ENCODE peak calls at places on chromosome 18, in ten cellular contexts. One of them, this sample, is unnamed.

GRCh38 chr18:27214831-27215230 is 29.7 kb upstream of the CHST9 start:
- DNase-seq in stimulated activated CD4-positive, alpha-beta T cell treated with anti-CD3 and anti-CD28 coated beads, Interleukin-1b, Interleukin-23, amount 100 ng/mL, for 4 hours: no peak
- DNase-seq in occipital lobe: no peak
- DNase-seq in COR-L47: no peak
- DNase-seq in central memory CD4-positive, alpha-beta T cell: no peak
- DNase-seq in psoas muscle: no peak
- DNase-seq in activated CD8-positive, alpha-beta memory T cell treated with anti-CD3 and anti-CD28 coated beads, Interleukin-2, amount 50 U/mL, for 4 hours: no peak
- DNase-seq in NCI-H1092: no peak
- DNase-seq in iPS DF 6.9: no peak
- DNase-seq in astrocyte of the spinal cord: no peak
- DNase-seq in this sample: no peak

GRCh38 chr18:25686960-25687520 is 335.1 kb upstream of the ZNF521 start:
- DNase-seq in stimulated activated CD4-positive, alpha-beta T cell treated with anti-CD3 and anti-CD28 coated beads, Interleukin-1b, Interleukin-23, amount 100 ng/mL, for 4 hours: no peak
- DNase-seq in occipital lobe: no peak
- DNase-seq in COR-L47: no peak
- DNase-seq in central memory CD4-positive, alpha-beta T cell: no peak
- DNase-seq in psoas muscle: no peak
- DNase-seq in activated CD8-positive, alpha-beta memory T cell treated with anti-CD3 and anti-CD28 coated beads, Interleukin-2, amount 50 U/mL, for 4 hours: no peak
- DNase-seq in NCI-H1092: no peak
- DNase-seq in iPS DF 6.9: no peak
- DNase-seq in astrocyte of the spinal cord: no peak
- DNase-seq in this sample: no peak

GRCh38 chr18:73118121-73118816 is 250.5 kb upstream of the NETO1 start:
- DNase-seq in stimulated activated CD4-positive, alpha-beta T cell treated with anti-CD3 and anti-CD28 coated beads, Interleukin-1b, Interleukin-23, amount 100 ng/mL, for 4 hours: no peak
- DNase-seq in occipital lobe: no peak
- DNase-seq in COR-L47: no peak
- DNase-seq in central memory CD4-positive, alpha-beta T cell: no peak
- DNase-seq in psoas muscle: no peak
- DNase-seq in activated CD8-positive, alpha-beta memory T cell treated with anti-CD3 and anti-CD28 coated beads, Interleukin-2, amount 50 U/mL, for 4 hours: no peak
- DNase-seq in NCI-H1092: no peak
- DNase-seq in iPS DF 6.9: no peak
- DNase-seq in astrocyte of the spinal cord: peak
- DNase-seq in this sample: no peak

GRCh38 chr18:54690198-54690597 is 99.2 kb downstream of the DYNAP start:
- DNase-seq in stimulated activated CD4-positive, alpha-beta T cell treated with anti-CD3 and anti-CD28 coated beads, Interleukin-1b, Interleukin-23, amount 100 ng/mL, for 4 hours: no peak
- DNase-seq in occipital lobe: no peak
- DNase-seq in COR-L47: no peak
- DNase-seq in central memory CD4-positive, alpha-beta T cell: no peak
- DNase-seq in psoas muscle: no peak
- DNase-seq in activated CD8-positive, alpha-beta memory T cell treated with anti-CD3 and anti-CD28 coated beads, Interleukin-2, amount 50 U/mL, for 4 hours: no peak
- DNase-seq in NCI-H1092: no peak
- DNase-seq in iPS DF 6.9: no peak
- DNase-seq in astrocyte of the spinal cord: peak
- DNase-seq in this sample: no peak

GRCh38 chr18:59002974-59003594 is 136.6 kb upstream of the SEC11C start:
- DNase-seq in stimulated activated CD4-positive, alpha-beta T cell treated with anti-CD3 and anti-CD28 coated beads, Interleukin-1b, Interleukin-23, amount 100 ng/mL, for 4 hours: no peak
- DNase-seq in occipital lobe: no peak
- DNase-seq in COR-L47: no peak
- DNase-seq in central memory CD4-positive, alpha-beta T cell: no peak
- DNase-seq in psoas muscle: no peak
- DNase-seq in activated CD8-positive, alpha-beta memory T cell treated with anti-CD3 and anti-CD28 coated beads, Interleukin-2, amount 50 U/mL, for 4 hours: no peak
- DNase-seq in NCI-H1092: no peak
- DNase-seq in iPS DF 6.9: no peak
- DNase-seq in astrocyte of the spinal cord: no peak
- DNase-seq in this sample: no peak

GRCh38 chr18:58178476-58178875 is 134.4 kb downstream of the NEDD4L start:
- DNase-seq in stimulated activated CD4-positive, alpha-beta T cell treated with anti-CD3 and anti-CD28 coated beads, Interleukin-1b, Interleukin-23, amount 100 ng/mL, for 4 hours: no peak
- DNase-seq in occipital lobe: no peak
- DNase-seq in COR-L47: no peak
- DNase-seq in central memory CD4-positive, alpha-beta T cell: no peak
- DNase-seq in psoas muscle: no peak
- DNase-seq in activated CD8-positive, alpha-beta memory T cell treated with anti-CD3 and anti-CD28 coated beads, Interleukin-2, amount 50 U/mL, for 4 hours: no peak
- DNase-seq in NCI-H1092: no peak
- DNase-seq in iPS DF 6.9: no peak
- DNase-seq in astrocyte of the spinal cord: no peak
- DNase-seq in this sample: no peak

GRCh38 chr18:35495821-35496368 is 1.9 kb downstream of the INO80C start:
- DNase-seq in stimulated activated CD4-positive, alpha-beta T cell treated with anti-CD3 and anti-CD28 coated beads, Interleukin-1b, Interleukin-23, amount 100 ng/mL, for 4 hours: no peak
- DNase-seq in occipital lobe: no peak
- DNase-seq in COR-L47: no peak
- DNase-seq in central memory CD4-positive, alpha-beta T cell: no peak
- DNase-seq in psoas muscle: no peak
- DNase-seq in activated CD8-positive, alpha-beta memory T cell treated with anti-CD3 and anti-CD28 coated beads, Interleukin-2, amount 50 U/mL, for 4 hours: no peak
- DNase-seq in NCI-H1092: no peak
- DNase-seq in iPS DF 6.9: no peak
- DNase-seq in astrocyte of the spinal cord: peak
- DNase-seq in this sample: no peak

GRCh38 chr18:77096936-77097886 is 35.4 kb downstream of the MBP start:
- DNase-seq in stimulated activated CD4-positive, alpha-beta T cell treated with anti-CD3 and anti-CD28 coated beads, Interleukin-1b, Interleukin-23, amount 100 ng/mL, for 4 hours: no peak
- DNase-seq in occipital lobe: no peak
- DNase-seq in COR-L47: peak
- DNase-seq in central memory CD4-positive, alpha-beta T cell: no peak
- DNase-seq in psoas muscle: no peak
- DNase-seq in activated CD8-positive, alpha-beta memory T cell treated with anti-CD3 and anti-CD28 coated beads, Interleukin-2, amount 50 U/mL, for 4 hours: no peak
- DNase-seq in NCI-H1092: peak
- DNase-seq in iPS DF 6.9: peak
- DNase-seq in astrocyte of the spinal cord: no peak
- DNase-seq in this sample: no peak

GRCh38 chr18:55228191-55228590 is 268.9 kb upstream of the CCDC68 start:
- DNase-seq in stimulated activated CD4-positive, alpha-beta T cell treated with anti-CD3 and anti-CD28 coated beads, Interleukin-1b, Interleukin-23, amount 100 ng/mL, for 4 hours: no peak
- DNase-seq in occipital lobe: no peak
- DNase-seq in COR-L47: no peak
- DNase-seq in central memory CD4-positive, alpha-beta T cell: no peak
- DNase-seq in psoas muscle: no peak
- DNase-seq in activated CD8-positive, alpha-beta memory T cell treated with anti-CD3 and anti-CD28 coated beads, Interleukin-2, amount 50 U/mL, for 4 hours: no peak
- DNase-seq in NCI-H1092: no peak
- DNase-seq in iPS DF 6.9: no peak
- DNase-seq in astrocyte of the spinal cord: peak
- DNase-seq in this sample: no peak

GRCh38 chr18:35671952-35672603 is 90.5 kb downstream of the GALNT1 start:
- DNase-seq in stimulated activated CD4-positive, alpha-beta T cell treated with anti-CD3 and anti-CD28 coated beads, Interleukin-1b, Interleukin-23, amount 100 ng/mL, for 4 hours: no peak
- DNase-seq in occipital lobe: no peak
- DNase-seq in COR-L47: no peak
- DNase-seq in central memory CD4-positive, alpha-beta T cell: no peak
- DNase-seq in psoas muscle: no peak
- DNase-seq in activated CD8-positive, alpha-beta memory T cell treated with anti-CD3 and anti-CD28 coated beads, Interleukin-2, amount 50 U/mL, for 4 hours: no peak
- DNase-seq in NCI-H1092: no peak
- DNase-seq in iPS DF 6.9: no peak
- DNase-seq in astrocyte of the spinal cord: peak
- DNase-seq in this sample: no peak

GRCh38 chr18:69082497-69082896 is 284.6 kb downstream of the CCDC102B start:
- DNase-seq in stimulated activated CD4-positive, alpha-beta T cell treated with anti-CD3 and anti-CD28 coated beads, Interleukin-1b, Interleukin-23, amount 100 ng/mL, for 4 hours: no peak
- DNase-seq in occipital lobe: no peak
- DNase-seq in COR-L47: no peak
- DNase-seq in central memory CD4-positive, alpha-beta T cell: no peak
- DNase-seq in psoas muscle: no peak
- DNase-seq in activated CD8-positive, alpha-beta memory T cell treated with anti-CD3 and anti-CD28 coated beads, Interleukin-2, amount 50 U/mL, for 4 hours: no peak
- DNase-seq in NCI-H1092: no peak
- DNase-seq in iPS DF 6.9: no peak
- DNase-seq in astrocyte of the spinal cord: no peak
- DNase-seq in this sample: no peak

GRCh38 chr18:45320724-45321123 is 294.6 kb upstream of the SLC14A2 start:
- DNase-seq in stimulated activated CD4-positive, alpha-beta T cell treated with anti-CD3 and anti-CD28 coated beads, Interleukin-1b, Interleukin-23, amount 100 ng/mL, for 4 hours: no peak
- DNase-seq in occipital lobe: no peak
- DNase-seq in COR-L47: no peak
- DNase-seq in central memory CD4-positive, alpha-beta T cell: no peak
- DNase-seq in psoas muscle: no peak
- DNase-seq in activated CD8-positive, alpha-beta memory T cell treated with anti-CD3 and anti-CD28 coated beads, Interleukin-2, amount 50 U/mL, for 4 hours: no peak
- DNase-seq in NCI-H1092: no peak
- DNase-seq in iPS DF 6.9: no peak
- DNase-seq in astrocyte of the spinal cord: peak
- DNase-seq in this sample: no peak

GRCh38 chr18:48714873-48715272 is 176.0 kb downstream of the CTIF start:
- DNase-seq in stimulated activated CD4-positive, alpha-beta T cell treated with anti-CD3 and anti-CD28 coated beads, Interleukin-1b, Interleukin-23, amount 100 ng/mL, for 4 hours: no peak
- DNase-seq in occipital lobe: no peak
- DNase-seq in COR-L47: no peak
- DNase-seq in central memory CD4-positive, alpha-beta T cell: no peak
- DNase-seq in psoas muscle: no peak
- DNase-seq in activated CD8-positive, alpha-beta memory T cell treated with anti-CD3 and anti-CD28 coated beads, Interleukin-2, amount 50 U/mL, for 4 hours: no peak
- DNase-seq in NCI-H1092: no peak
- DNase-seq in iPS DF 6.9: no peak
- DNase-seq in astrocyte of the spinal cord: no peak
- DNase-seq in this sample: no peak

GRCh38 chr18:72830109-72830508 is 37.7 kb downstream of the NETO1 start:
- DNase-seq in stimulated activated CD4-positive, alpha-beta T cell treated with anti-CD3 and anti-CD28 coated beads, Interleukin-1b, Interleukin-23, amount 100 ng/mL, for 4 hours: no peak
- DNase-seq in occipital lobe: peak
- DNase-seq in COR-L47: no peak
- DNase-seq in central memory CD4-positive, alpha-beta T cell: no peak
- DNase-seq in psoas muscle: no peak
- DNase-seq in activated CD8-positive, alpha-beta memory T cell treated with anti-CD3 and anti-CD28 coated beads, Interleukin-2, amount 50 U/mL, for 4 hours: no peak
- DNase-seq in NCI-H1092: peak
- DNase-seq in iPS DF 6.9: peak
- DNase-seq in astrocyte of the spinal cord: peak
- DNase-seq in this sample: no peak

GRCh38 chr18:9211955-9212354 is 75.4 kb downstream of the ANKRD12 start:
- DNase-seq in stimulated activated CD4-positive, alpha-beta T cell treated with anti-CD3 and anti-CD28 coated beads, Interleukin-1b, Interleukin-23, amount 100 ng/mL, for 4 hours: no peak
- DNase-seq in occipital lobe: no peak
- DNase-seq in COR-L47: no peak
- DNase-seq in central memory CD4-positive, alpha-beta T cell: no peak
- DNase-seq in psoas muscle: no peak
- DNase-seq in activated CD8-positive, alpha-beta memory T cell treated with anti-CD3 and anti-CD28 coated beads, Interleukin-2, amount 50 U/mL, for 4 hours: no peak
- DNase-seq in NCI-H1092: no peak
- DNase-seq in iPS DF 6.9: no peak
- DNase-seq in astrocyte of the spinal cord: no peak
- DNase-seq in this sample: no peak

GRCh38 chr18:61896767-61897166 is 4.0 kb upstream of the RNF152 start:
- DNase-seq in stimulated activated CD4-positive, alpha-beta T cell treated with anti-CD3 and anti-CD28 coated beads, Interleukin-1b, Interleukin-23, amount 100 ng/mL, for 4 hours: no peak
- DNase-seq in occipital lobe: no peak
- DNase-seq in COR-L47: no peak
- DNase-seq in central memory CD4-positive, alpha-beta T cell: no peak
- DNase-seq in psoas muscle: no peak
- DNase-seq in activated CD8-positive, alpha-beta memory T cell treated with anti-CD3 and anti-CD28 coated beads, Interleukin-2, amount 50 U/mL, for 4 hours: no peak
- DNase-seq in NCI-H1092: no peak
- DNase-seq in iPS DF 6.9: no peak
- DNase-seq in astrocyte of the spinal cord: peak
- DNase-seq in this sample: no peak

GRCh38 chr18:58135170-58135569 is 91.1 kb downstream of the NEDD4L start:
- DNase-seq in stimulated activated CD4-positive, alpha-beta T cell treated with anti-CD3 and anti-CD28 coated beads, Interleukin-1b, Interleukin-23, amount 100 ng/mL, for 4 hours: no peak
- DNase-seq in occipital lobe: no peak
- DNase-seq in COR-L47: no peak
- DNase-seq in central memory CD4-positive, alpha-beta T cell: peak
- DNase-seq in psoas muscle: no peak
- DNase-seq in activated CD8-positive, alpha-beta memory T cell treated with anti-CD3 and anti-CD28 coated beads, Interleukin-2, amount 50 U/mL, for 4 hours: no peak
- DNase-seq in NCI-H1092: no peak
- DNase-seq in iPS DF 6.9: no peak
- DNase-seq in astrocyte of the spinal cord: peak
- DNase-seq in this sample: no peak

GRCh38 chr18:26176134-26176533 is 42.5 kb downstream of the PSMA8 start:
- DNase-seq in stimulated activated CD4-positive, alpha-beta T cell treated with anti-CD3 and anti-CD28 coated beads, Interleukin-1b, Interleukin-23, amount 100 ng/mL, for 4 hours: no peak
- DNase-seq in occipital lobe: no peak
- DNase-seq in COR-L47: no peak
- DNase-seq in central memory CD4-positive, alpha-beta T cell: no peak
- DNase-seq in psoas muscle: no peak
- DNase-seq in activated CD8-positive, alpha-beta memory T cell treated with anti-CD3 and anti-CD28 coated beads, Interleukin-2, amount 50 U/mL, for 4 hours: no peak
- DNase-seq in NCI-H1092: no peak
- DNase-seq in iPS DF 6.9: no peak
- DNase-seq in astrocyte of the spinal cord: no peak
- DNase-seq in this sample: no peak

GRCh38 chr18:78819926-78820834 is 159.4 kb upstream of the SALL3 start:
- DNase-seq in stimulated activated CD4-positive, alpha-beta T cell treated with anti-CD3 and anti-CD28 coated beads, Interleukin-1b, Interleukin-23, amount 100 ng/mL, for 4 hours: no peak
- DNase-seq in occipital lobe: no peak
- DNase-seq in COR-L47: no peak
- DNase-seq in central memory CD4-positive, alpha-beta T cell: no peak
- DNase-seq in psoas muscle: no peak
- DNase-seq in activated CD8-positive, alpha-beta memory T cell treated with anti-CD3 and anti-CD28 coated beads, Interleukin-2, amount 50 U/mL, for 4 hours: no peak
- DNase-seq in NCI-H1092: no peak
- DNase-seq in iPS DF 6.9: no peak
- DNase-seq in astrocyte of the spinal cord: no peak
- DNase-seq in this sample: no peak

GRCh38 chr18:35683021-35683420 is 101.5 kb downstream of the GALNT1 start:
- DNase-seq in stimulated activated CD4-positive, alpha-beta T cell treated with anti-CD3 and anti-CD28 coated beads, Interleukin-1b, Interleukin-23, amount 100 ng/mL, for 4 hours: no peak
- DNase-seq in occipital lobe: no peak
- DNase-seq in COR-L47: no peak
- DNase-seq in central memory CD4-positive, alpha-beta T cell: no peak
- DNase-seq in psoas muscle: no peak
- DNase-seq in activated CD8-positive, alpha-beta memory T cell treated with anti-CD3 and anti-CD28 coated beads, Interleukin-2, amount 50 U/mL, for 4 hours: no peak
- DNase-seq in NCI-H1092: no peak
- DNase-seq in iPS DF 6.9: no peak
- DNase-seq in astrocyte of the spinal cord: peak
- DNase-seq in this sample: no peak

GRCh38 chr18:23718243-23718720 is 29.0 kb downstream of the LAMA3 start:
- DNase-seq in stimulated activated CD4-positive, alpha-beta T cell treated with anti-CD3 and anti-CD28 coated beads, Interleukin-1b, Interleukin-23, amount 100 ng/mL, for 4 hours: no peak
- DNase-seq in occipital lobe: no peak
- DNase-seq in COR-L47: no peak
- DNase-seq in central memory CD4-positive, alpha-beta T cell: no peak
- DNase-seq in psoas muscle: no peak
- DNase-seq in activated CD8-positive, alpha-beta memory T cell treated with anti-CD3 and anti-CD28 coated beads, Interleukin-2, amount 50 U/mL, for 4 hours: no peak
- DNase-seq in NCI-H1092: no peak
- DNase-seq in iPS DF 6.9: no peak
- DNase-seq in astrocyte of the spinal cord: peak
- DNase-seq in this sample: no peak

GRCh38 chr18:45249306-45249705 is 366.0 kb upstream of the SLC14A2 start:
- DNase-seq in stimulated activated CD4-positive, alpha-beta T cell treated with anti-CD3 and anti-CD28 coated beads, Interleukin-1b, Interleukin-23, amount 100 ng/mL, for 4 hours: no peak
- DNase-seq in occipital lobe: no peak
- DNase-seq in COR-L47: no peak
- DNase-seq in central memory CD4-positive, alpha-beta T cell: no peak
- DNase-seq in psoas muscle: no peak
- DNase-seq in activated CD8-positive, alpha-beta memory T cell treated with anti-CD3 and anti-CD28 coated beads, Interleukin-2, amount 50 U/mL, for 4 hours: no peak
- DNase-seq in NCI-H1092: no peak
- DNase-seq in iPS DF 6.9: no peak
- DNase-seq in astrocyte of the spinal cord: no peak
- DNase-seq in this sample: no peak

GRCh38 chr18:46073474-46074331 is 1.6 kb upstream of the PSTPIP2 start:
- DNase-seq in stimulated activated CD4-positive, alpha-beta T cell treated with anti-CD3 and anti-CD28 coated beads, Interleukin-1b, Interleukin-23, amount 100 ng/mL, for 4 hours: peak
- DNase-seq in occipital lobe: no peak
- DNase-seq in COR-L47: peak
- DNase-seq in central memory CD4-positive, alpha-beta T cell: peak
- DNase-seq in psoas muscle: no peak
- DNase-seq in activated CD8-positive, alpha-beta memory T cell treated with anti-CD3 and anti-CD28 coated beads, Interleukin-2, amount 50 U/mL, for 4 hours: peak
- DNase-seq in NCI-H1092: peak
- DNase-seq in iPS DF 6.9: peak
- DNase-seq in astrocyte of the spinal cord: peak
- DNase-seq in this sample: peak

GRCh38 chr18:48186084-48186798 is 222.9 kb downstream of the ZBTB7C start:
- DNase-seq in stimulated activated CD4-positive, alpha-beta T cell treated with anti-CD3 and anti-CD28 coated beads, Interleukin-1b, Interleukin-23, amount 100 ng/mL, for 4 hours: no peak
- DNase-seq in occipital lobe: peak
- DNase-seq in COR-L47: peak
- DNase-seq in central memory CD4-positive, alpha-beta T cell: no peak
- DNase-seq in psoas muscle: no peak
- DNase-seq in activated CD8-positive, alpha-beta memory T cell treated with anti-CD3 and anti-CD28 coated beads, Interleukin-2, amount 50 U/mL, for 4 hours: no peak
- DNase-seq in NCI-H1092: peak
- DNase-seq in iPS DF 6.9: no peak
- DNase-seq in astrocyte of the spinal cord: no peak
- DNase-seq in this sample: no peak

GRCh38 chr18:49335677-49336076 is 124.8 kb downstream of the DYM start:
- DNase-seq in stimulated activated CD4-positive, alpha-beta T cell treated with anti-CD3 and anti-CD28 coated beads, Interleukin-1b, Interleukin-23, amount 100 ng/mL, for 4 hours: no peak
- DNase-seq in occipital lobe: no peak
- DNase-seq in COR-L47: no peak
- DNase-seq in central memory CD4-positive, alpha-beta T cell: no peak
- DNase-seq in psoas muscle: no peak
- DNase-seq in activated CD8-positive, alpha-beta memory T cell treated with anti-CD3 and anti-CD28 coated beads, Interleukin-2, amount 50 U/mL, for 4 hours: no peak
- DNase-seq in NCI-H1092: no peak
- DNase-seq in iPS DF 6.9: no peak
- DNase-seq in astrocyte of the spinal cord: no peak
- DNase-seq in this sample: no peak